ENCODE peak calls at places on chromosomes 6 and 20, in seven cellular contexts. Q is ovary; G is CD4-positive, CD25-positive, alpha-beta regulatory T cell; Z is breast epithelium; A is fibroblast of lung; L is adrenal gland; C is cardiac muscle cell. Y is an unnamed sample.

GRCh38 chr6:50936277-50936681 is 117.6 kb downstream of the TFAP2B start:
- DNase-seq in Q (no peak), G (no peak), Z (peak; percentile 27), A (no peak), L (no peak), C (no peak), Y (peak; percentile 41)

GRCh38 chr6:118980063-118980462 is 45.1 kb upstream of the MCM9 start:
- DNase-seq in Q (no peak), G (no peak), Z (no peak), A (no peak), L (peak; percentile 52), C (no peak), Y (no peak)

GRCh38 chr20:43583982-43584432 is 6.7 kb upstream of the IFT52 start:
- DNase-seq in Q (peak; percentile 72), G (no peak), Z (no peak), A (peak; percentile 97), L (peak; percentile 89), C (peak; percentile 54), Y (peak; percentile 41)

GRCh38 chr6:153038378-153038777 is 35.9 kb upstream of the MTRF1L start:
- DNase-seq in Q (no peak), G (no peak), Z (no peak), A (peak; percentile 59), L (no peak), C (no peak), Y (no peak)

GRCh38 chr6:35259194-35259945 is at the start of gene ZNF76:
- DNase-seq in Q (peak; percentile 99), G (peak; percentile 91), Z (peak; percentile 97), A (peak; percentile 93), L (peak; percentile 99), C (peak; percentile 98), Y (peak; percentile 99)

GRCh38 chr6:14476793-14477531 is 359.4 kb downstream of the CD83 start:
- DNase-seq in Q (peak; percentile 66), G (no peak), Z (peak; percentile 39), A (peak; percentile 95), L (peak; percentile 51), C (no peak), Y (no peak)

GRCh38 chr6:40807484-40807883 is 220.3 kb upstream of the LRFN2 start:
- DNase-seq in Q (no peak), G (no peak), Z (no peak), A (peak; percentile 9), L (no peak), C (no peak), Y (no peak)

GRCh38 chr6:98054453-98054852 is 771.4 kb upstream of the MMS22L start:
- DNase-seq in Q (no peak), G (no peak), Z (no peak), A (peak; percentile 39), L (no peak), C (no peak), Y (no peak)

GRCh38 chr6:19892250-19892649 is 55.1 kb downstream of the ID4 start:
- DNase-seq in Q (no peak), G (no peak), Z (peak; percentile 96), A (no peak), L (no peak), C (no peak), Y (peak; percentile 11)

GRCh38 chr20:59448828-59449444 is 148.5 kb downstream of the EDN3 start:
- DNase-seq in Q (no peak), G (no peak), Z (no peak), A (no peak), L (no peak), C (no peak), Y (no peak)

GRCh38 chr6:43801489-43802181 is 31.6 kb downstream of the VEGFA start:
- DNase-seq in Q (no peak), G (no peak), Z (no peak), A (no peak), L (no peak), C (no peak), Y (no peak)

GRCh38 chr6:21808551-21809181 is 215.1 kb downstream of the SOX4 start:
- DNase-seq in Q (peak; percentile 75), G (no peak), Z (no peak), A (peak; percentile 52), L (peak; percentile 56), C (no peak), Y (no peak)

GRCh38 chr20:11153819-11154218 is 480.0 kb upstream of the JAG1 start:
- DNase-seq in Q (no peak), G (no peak), Z (no peak), A (peak; percentile 66), L (no peak), C (no peak), Y (no peak)

GRCh38 chr6:33808781-33809180 is 5.0 kb upstream of the MLN start:
- DNase-seq in Q (no peak), G (no peak), Z (no peak), A (no peak), L (no peak), C (no peak), Y (no peak)

GRCh38 chr6:33806795-33807194 is 3.0 kb upstream of the MLN start:
- DNase-seq in Q (no peak), G (no peak), Z (no peak), A (no peak), L (no peak), C (no peak), Y (no peak)

GRCh38 chr6:33807606-33808005 is 3.8 kb upstream of the MLN start:
- DNase-seq in Q (no peak), G (no peak), Z (no peak), A (no peak), L (no peak), C (no peak), Y (no peak)

GRCh38 chr6:33812669-33813068 is 8.9 kb upstream of the MLN start:
- DNase-seq in Q (peak; percentile 70), G (no peak), Z (no peak), A (peak; percentile 43), L (peak; percentile 50), C (peak; percentile 92), Y (peak; percentile 35)

GRCh38 chr6:33809619-33810018 is 5.8 kb upstream of the MLN start:
- DNase-seq in Q (no peak), G (no peak), Z (no peak), A (no peak), L (no peak), C (no peak), Y (no peak)
- H3K4me1 ChIP-seq in Q (no peaks in the 10 kb centered on the region), G (peaks cover 15% of the 10 kb centered on the region), Z (no peaks in the 10 kb centered on the region), A (no peaks in the 10 kb centered on the region), L (no peaks in the 10 kb centered on the region), C (no peaks in the 10 kb centered on the region), Y (peaks cover 16% of the 10 kb centered on the region)

DNA sequence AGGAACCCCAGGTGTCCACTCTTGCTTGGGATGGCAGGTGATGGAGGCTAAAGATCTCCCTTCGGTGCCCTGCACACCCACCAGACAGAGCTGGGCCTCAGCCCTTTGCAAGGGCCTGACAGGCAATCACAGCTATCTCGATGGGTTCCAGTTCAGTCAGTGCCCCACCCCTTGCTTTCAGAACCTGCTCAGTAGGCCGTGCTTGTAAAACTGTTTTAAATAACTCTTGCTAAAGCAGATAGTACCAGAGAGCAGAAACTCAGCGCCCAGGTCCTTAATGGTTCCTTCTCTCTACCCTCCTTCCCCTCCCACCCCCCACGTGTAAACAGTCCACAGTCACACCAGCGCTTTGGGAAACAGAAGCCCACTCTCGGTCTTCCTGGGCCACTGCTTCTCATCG is 39.2 kb downstream of the C6orf132 start:
- DNase-seq in Q (no peak), G (no peak), Z (no peak), A (no peak), L (no peak), C (peak; percentile 42), Y (no peak)
- H3K4me1 ChIP-seq in Q (no peaks in the 10 kb centered on the region), G (peaks cover 12% of the 10 kb centered on the region), Z (peaks cover 12% of the 10 kb centered on the region), A (peaks cover 19% of the 10 kb centered on the region), L (peaks cover 31% of the 10 kb centered on the region), C (peaks cover 44% of the 10 kb centered on the region), Y (no peaks in the 10 kb centered on the region)

DNA sequence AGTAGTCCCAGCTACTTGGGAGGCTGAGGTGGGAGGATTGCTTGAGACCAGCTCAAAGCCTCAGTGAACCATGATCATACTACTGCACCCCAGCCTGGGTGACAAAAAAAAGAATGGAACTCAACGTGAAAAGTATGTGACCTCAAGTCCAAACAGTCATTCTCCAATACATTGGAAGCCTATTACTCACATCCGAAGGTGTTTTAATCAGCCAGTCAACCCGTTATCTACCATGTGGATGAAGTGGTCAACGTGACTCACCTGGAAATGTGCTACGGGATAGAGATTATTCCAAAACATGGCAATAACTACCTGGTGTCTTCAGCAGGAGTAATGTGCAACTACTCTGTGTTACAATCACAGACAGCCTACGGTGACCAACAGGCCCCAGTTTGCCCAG is 85.8 kb upstream of the TOP1 start:
- DNase-seq in Q (no peak), G (no peak), Z (no peak), A (no peak), L (no peak), C (no peak), Y (no peak)
- H3K4me1 ChIP-seq in Q (no peaks in the 10 kb centered on the region), G (no peaks in the 10 kb centered on the region), Z (no peaks in the 10 kb centered on the region), A (no peaks in the 10 kb centered on the region), L (no peaks in the 10 kb centered on the region), C (no peaks in the 10 kb centered on the region), Y (no peaks in the 10 kb centered on the region)

GRCh38 chr6:72824833-72825232 is 203.0 kb downstream of the KCNQ5 start:
- DNase-seq in Q (no peak), G (no peak), Z (no peak), A (no peak), L (no peak), C (no peak), Y (no peak)
- H3K4me1 ChIP-seq in Q (no peaks in the 10 kb centered on the region), G (no peaks in the 10 kb centered on the region), Z (no peaks in the 10 kb centered on the region), A (peaks cover 6% of the 10 kb centered on the region), L (no peaks in the 10 kb centered on the region), C (no peaks in the 10 kb centered on the region), Y (no peaks in the 10 kb centered on the region)

GRCh38 chr20:36988494-36988966 is 37.0 kb upstream of the SAMHD1 start:
- DNase-seq in Q (no peak), G (no peak), Z (no peak), A (peak; percentile 22), L (no peak), C (no peak), Y (peak; percentile 27)

GRCh38 chr20:36992802-36993334 is 41.4 kb upstream of the SAMHD1 start:
- DNase-seq in Q (no peak), G (no peak), Z (no peak), A (no peak), L (no peak), C (no peak), Y (no peak)

GRCh38 chr20:36997121-36997520 is 45.6 kb upstream of the SAMHD1 start:
- DNase-seq in Q (no peak), G (no peak), Z (no peak), A (no peak), L (no peak), C (no peak), Y (no peak)

DNA sequence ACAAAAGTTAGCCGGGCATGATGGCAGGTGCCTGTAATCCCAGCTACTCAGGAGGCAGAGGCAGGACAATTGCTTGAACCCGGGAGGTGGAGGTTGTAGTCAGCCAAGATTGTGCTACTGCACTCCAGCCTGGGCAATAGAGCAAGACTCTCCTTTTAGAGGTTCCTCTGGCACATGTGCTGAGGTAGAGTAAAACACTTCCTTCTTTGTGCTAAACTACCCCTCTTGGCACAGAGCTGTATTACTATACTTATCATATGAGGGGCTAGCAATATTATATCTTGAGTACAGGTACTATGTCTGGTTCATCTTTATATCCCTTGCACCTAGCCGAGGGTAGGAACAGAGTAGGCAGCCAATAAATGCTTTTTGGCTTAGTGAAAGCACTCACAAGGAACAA is 40.2 kb upstream of the SAMHD1 start:
- DNase-seq in Q (no peak), G (no peak), Z (no peak), A (no peak), L (no peak), C (no peak), Y (no peak)
- H3K4me1 ChIP-seq in Q (no peaks in the 10 kb centered on the region), G (peaks cover 12% of the 10 kb centered on the region), Z (no peaks in the 10 kb centered on the region), A (no peaks in the 10 kb centered on the region), L (no peaks in the 10 kb centered on the region), C (no peaks in the 10 kb centered on the region), Y (peaks cover 4% of the 10 kb centered on the region)